ENCODE peak calls at places on chromosomes 11 and 22, in seven cellular contexts. I is SK-N-SH; Z is neuronal stem cell; Y is PC-9; D is thoracic aorta; P is CD8-positive, alpha-beta memory T cell; V is spleen. S is an unnamed sample.

GRCh38 chr22:44051961-44052360 is 27.9 kb downstream of the PARVB start:
- DNase-seq in I (no peak), Z (no peak), Y (no peak), D (no peak), P (no peak), V (no peak), S (no peak)

GRCh38 chr11:71158936-71159335 is 93.4 kb downstream of the SHANK2 start:
- DNase-seq in I (no peak), Z (no peak), Y (no peak), D (no peak), P (no peak), V (no peak), S (no peak)

GRCh38 chr11:61516675-61517516 is 8.3 kb downstream of the LRRC10B start:
- DNase-seq in I (peak), Z (peak), Y (no peak), D (no peak), P (peak), V (peak), S (no peak)

GRCh38 chr22:48900327-48900597 is 927.4 kb downstream of the BRD1 start:
- DNase-seq in I (no peak), Z (no peak), Y (no peak), D (no peak), P (no peak), V (no peak), S (no peak)

GRCh38 chr11:63951779-63952536 is 13.2 kb downstream of the NAA40 start:
- DNase-seq in I (no peak), Z (no peak), Y (no peak), D (no peak), P (peak), V (no peak), S (no peak)

GRCh38 chr11:125389339-125390166 is 106.5 kb downstream of the FEZ1 start:
- DNase-seq in I (no peak), Z (no peak), Y (no peak), D (no peak), P (no peak), V (peak), S (no peak)

GRCh38 chr11:27423125-27423524 is 49.5 kb downstream of the LGR4 start:
- DNase-seq in I (no peak), Z (no peak), Y (peak), D (no peak), P (no peak), V (no peak), S (no peak)

GRCh38 chr22:24107668-24108067 is 73.6 kb upstream of the SUSD2 start:
- DNase-seq in I (no peak), Z (no peak), Y (no peak), D (peak), P (no peak), V (no peak), S (peak)

GRCh38 chr22:27108425-27109114 is 451.2 kb downstream of the MIAT start:
- DNase-seq in I (peak), Z (no peak), Y (no peak), D (no peak), P (no peak), V (no peak), S (no peak)

GRCh38 chr11:102110761-102111010 is 439 bp downstream of the YAP1 start:
- DNase-seq in I (no peak), Z (peak), Y (no peak), D (no peak), P (no peak), V (peak), S (no peak)

GRCh38 chr11:111733009-111733408 is 33.2 kb downstream of the PPP2R1B start:
- DNase-seq in I (no peak), Z (no peak), Y (no peak), D (no peak), P (no peak), V (peak), S (no peak)

GRCh38 chr11:113138731-113139130 is 175.7 kb upstream of the TTC12 start:
- DNase-seq in I (no peak), Z (no peak), Y (no peak), D (no peak), P (no peak), V (no peak), S (no peak)

GRCh38 chr11:114738954-114739353 is 60.6 kb downstream of the NXPE2 start:
- DNase-seq in I (peak), Z (peak), Y (no peak), D (no peak), P (peak), V (no peak), S (no peak)

GRCh38 chr11:47714554-47715081 is 551 bp downstream of the AGBL2 start:
- DNase-seq in I (no peak), Z (peak), Y (no peak), D (no peak), P (no peak), V (peak), S (peak)

GRCh38 chr11:3684787-3685186 is 13.6 kb upstream of the CHRNA10 start:
- DNase-seq in I (no peak), Z (no peak), Y (no peak), D (no peak), P (no peak), V (no peak), S (no peak)

GRCh38 chr11:128409476-128409875 is 177.9 kb downstream of the ETS1 start:
- DNase-seq in I (no peak), Z (no peak), Y (peak), D (no peak), P (no peak), V (no peak), S (no peak)

GRCh38 chr11:111047376-111047775 is 198.1 kb upstream of the POU2AF2 start:
- DNase-seq in I (no peak), Z (peak), Y (no peak), D (no peak), P (no peak), V (no peak), S (no peak)

GRCh38 chr11:11612439-11612838 is 9.4 kb downstream of the GALNT18 start:
- DNase-seq in I (no peak), Z (no peak), Y (no peak), D (no peak), P (no peak), V (no peak), S (no peak)

GRCh38 chr11:96317985-96318384 is 25.0 kb downstream of the MAML2 start:
- DNase-seq in I (no peak), Z (no peak), Y (no peak), D (no peak), P (no peak), V (no peak), S (no peak)

GRCh38 chr11:77301510-77301909 is at the start of gene GDPD4:
- DNase-seq in I (no peak), Z (no peak), Y (no peak), D (no peak), P (no peak), V (no peak), S (no peak)

GRCh38 chr22:27409299-27409698 is 392.3 kb downstream of the MN1 start:
- DNase-seq in I (no peak), Z (no peak), Y (no peak), D (no peak), P (no peak), V (no peak), S (no peak)

GRCh38 chr11:7892751-7893356 is 38.2 kb downstream of the OR10A6 start:
- DNase-seq in I (peak), Z (peak), Y (peak), D (no peak), P (no peak), V (no peak), S (no peak)

GRCh38 chr11:65743928-65744698 is 23.5 kb upstream of the RNASEH2C start:
- DNase-seq in I (peak), Z (no peak), Y (peak), D (no peak), P (no peak), V (no peak), S (no peak)

GRCh38 chr11:47715082-47715669 is at the start of gene AGBL2:
- DNase-seq in I (peak), Z (peak), Y (peak), D (peak), P (peak), V (peak), S (peak)

GRCh38 chr11:85483861-85484260 is 143.3 kb downstream of the DLG2 start:
- DNase-seq in I (no peak), Z (peak), Y (no peak), D (no peak), P (no peak), V (no peak), S (no peak)

GRCh38 chr11:120517390-120518315 is 6.1 kb downstream of the GRIK4 start:
- DNase-seq in I (no peak), Z (no peak), Y (no peak), D (no peak), P (no peak), V (peak), S (no peak)

GRCh38 chr11:23866641-23867040 is 630.2 kb upstream of the LUZP2 start:
- DNase-seq in I (no peak), Z (no peak), Y (no peak), D (no peak), P (no peak), V (no peak), S (no peak)

GRCh38 chr11:63917685-63918523 is 940 bp upstream of the RCOR2 start:
- DNase-seq in I (peak), Z (peak), Y (peak), D (no peak), P (peak), V (no peak), S (no peak)

GRCh38 chr11:64299847-64300648 is at the start of gene CATSPERZ:
- DNase-seq in I (no peak), Z (no peak), Y (no peak), D (no peak), P (no peak), V (no peak), S (no peak)

GRCh38 chr11:67268036-67268683 is 1.9 kb downstream of the GRK2 start:
- DNase-seq in I (no peak), Z (no peak), Y (no peak), D (no peak), P (peak), V (peak), S (no peak)

GRCh38 chr11:111189466-111189865 is 56.1 kb upstream of the POU2AF2 start:
- DNase-seq in I (no peak), Z (no peak), Y (no peak), D (no peak), P (no peak), V (no peak), S (no peak)

GRCh38 chr11:68958211-68958610 is 22.6 kb downstream of the MRGPRD start:
- DNase-seq in I (peak), Z (no peak), Y (no peak), D (no peak), P (no peak), V (peak), S (no peak)

GRCh38 chr11:27358306-27358705 is 4.7 kb downstream of the CCDC34 start:
- DNase-seq in I (no peak), Z (no peak), Y (no peak), D (no peak), P (no peak), V (no peak), S (no peak)

GRCh38 chr11:67615455-67616430 is 9.0 kb downstream of the NDUFV1 start:
- DNase-seq in I (peak), Z (no peak), Y (peak), D (no peak), P (no peak), V (peak), S (no peak)

GRCh38 chr11:119363874-119364590 is 17.5 kb downstream of the USP2 start:
- DNase-seq in I (peak), Z (peak), Y (no peak), D (no peak), P (peak), V (peak), S (no peak)

GRCh38 chr11:79413258-79413657 is 27.6 kb downstream of the TENM4 start:
- DNase-seq in I (peak), Z (peak), Y (no peak), D (peak), P (no peak), V (no peak), S (peak)

GRCh38 chr11:18115360-18116127 is 9.7 kb upstream of the SAAL1 start:
- DNase-seq in I (peak), Z (peak), Y (peak), D (no peak), P (peak), V (no peak), S (peak)

DNA sequence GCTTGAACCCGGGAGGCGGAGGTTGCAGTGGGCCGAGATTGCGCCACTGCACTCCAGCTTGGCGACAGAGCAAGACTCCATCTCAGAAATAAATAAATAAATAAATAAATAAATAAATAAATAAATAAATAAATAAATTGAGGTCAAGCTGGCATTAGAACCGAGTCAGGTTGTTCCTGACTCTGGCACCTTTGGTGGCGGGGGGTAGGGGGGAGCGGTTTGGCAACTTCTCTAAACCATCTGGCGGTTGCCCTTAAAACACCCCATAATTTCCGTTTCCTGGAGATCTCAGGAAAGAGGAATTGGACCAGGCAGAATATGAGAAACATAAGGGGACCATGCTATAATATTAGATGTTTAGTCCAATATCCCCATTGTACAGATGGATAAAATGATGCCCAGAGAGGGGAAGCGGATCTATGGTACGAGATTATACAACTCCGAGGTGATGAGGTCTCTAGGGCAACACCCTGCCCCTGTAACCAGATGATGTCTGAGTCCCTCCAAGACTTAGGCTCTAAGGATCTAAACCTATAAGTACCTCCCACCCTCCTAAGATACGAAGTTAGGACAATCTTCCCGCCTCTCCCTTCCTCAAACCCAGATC is 773 bp downstream of the CLPB start:
- DNase-seq in I (no peak), Z (no peak), Y (no peak), D (no peak), P (no peak), V (no peak), S (no peak)
- H3K27ac ChIP-seq in I (no peak), Z (no peak), Y (peak), D (peak), P (peak), V (peak), S (peak)

GRCh38 chr22:46074771-46075551 is 75.4 kb upstream of the PPARA start:
- DNase-seq in I (no peak), Z (no peak), Y (no peak), D (no peak), P (peak), V (peak), S (no peak)
- H3K27ac ChIP-seq in I (peak), Z (no peak), Y (peak), D (peak), P (no peak), V (peak), S (peak)

GRCh38 chr11:133955945-133956421 is 785 bp downstream of the IGSF9B start:
- DNase-seq in I (peak), Z (no peak), Y (no peak), D (no peak), P (no peak), V (no peak), S (no peak)

GRCh38 chr11:133956650-133957633 is at the start of gene IGSF9B:
- DNase-seq in I (peak), Z (peak), Y (no peak), D (no peak), P (peak), V (peak), S (peak)

GRCh38 chr11:133953999-133954398 is 2.8 kb downstream of the IGSF9B start:
- DNase-seq in I (no peak), Z (no peak), Y (no peak), D (no peak), P (no peak), V (no peak), S (no peak)

GRCh38 chr11:133953571-133953970 is 3.2 kb downstream of the IGSF9B start:
- DNase-seq in I (no peak), Z (no peak), Y (no peak), D (no peak), P (no peak), V (no peak), S (no peak)

GRCh38 chr11:133955091-133955846 is 1.5 kb downstream of the IGSF9B start:
- DNase-seq in I (peak), Z (no peak), Y (no peak), D (peak), P (peak), V (no peak), S (no peak)
- H3K27ac ChIP-seq in I (no peak), Z (no peak), Y (no peak), D (peak), P (no peak), V (no peak), S (peak)

GRCh38 chr11:73851046-73851764 is 25.4 kb downstream of the COA4 start:
- DNase-seq in I (no peak), Z (no peak), Y (no peak), D (no peak), P (no peak), V (no peak), S (no peak)
- H3K27ac ChIP-seq in I (no peak), Z (no peak), Y (no peak), D (no peak), P (no peak), V (no peak), S (no peak)

GRCh38 chr11:12678991-12679390 is 4.8 kb downstream of the TEAD1 start:
- DNase-seq in I (no peak), Z (no peak), Y (no peak), D (no peak), P (no peak), V (no peak), S (no peak)

GRCh38 chr11:12681462-12681861 is 7.2 kb downstream of the TEAD1 start:
- DNase-seq in I (no peak), Z (no peak), Y (no peak), D (no peak), P (no peak), V (no peak), S (no peak)

GRCh38 chr11:12679471-12679870 is 5.2 kb downstream of the TEAD1 start:
- DNase-seq in I (no peak), Z (no peak), Y (no peak), D (no peak), P (no peak), V (no peak), S (no peak)

GRCh38 chr11:12680940-12681258 is 6.7 kb downstream of the TEAD1 start:
- DNase-seq in I (no peak), Z (no peak), Y (no peak), D (no peak), P (no peak), V (no peak), S (no peak)

GRCh38 chr11:12680246-12680939 is 6.2 kb downstream of the TEAD1 start:
- DNase-seq in I (peak), Z (peak), Y (peak), D (peak), P (no peak), V (no peak), S (peak)
- H3K27ac ChIP-seq in I (peak), Z (peak), Y (peak), D (peak), P (no peak), V (peak), S (peak)

GRCh38 chr11:75482310-75482606 is 43.5 kb downstream of the GDPD5 start:
- DNase-seq in I (no peak), Z (no peak), Y (no peak), D (no peak), P (no peak), V (no peak), S (no peak)

GRCh38 chr11:75481602-75482309 is 44.0 kb downstream of the GDPD5 start:
- DNase-seq in I (no peak), Z (no peak), Y (no peak), D (no peak), P (no peak), V (no peak), S (no peak)

GRCh38 chr11:75479598-75479986 is 46.1 kb downstream of the GDPD5 start:
- DNase-seq in I (no peak), Z (no peak), Y (no peak), D (no peak), P (no peak), V (no peak), S (no peak)

GRCh38 chr11:75480185-75480889 is 45.4 kb downstream of the GDPD5 start:
- DNase-seq in I (no peak), Z (no peak), Y (no peak), D (no peak), P (no peak), V (no peak), S (no peak)

GRCh38 chr11:75480890-75481190 is 44.9 kb downstream of the GDPD5 start:
- DNase-seq in I (no peak), Z (no peak), Y (no peak), D (no peak), P (no peak), V (no peak), S (no peak)
- H3K27ac ChIP-seq in I (no peak), Z (no peak), Y (no peak), D (no peak), P (peak), V (peak), S (no peak)

GRCh38 chr22:38246046-38246658 is 26.7 kb downstream of the TMEM184B start:
- DNase-seq in I (no peak), Z (no peak), Y (no peak), D (no peak), P (no peak), V (no peak), S (no peak)
- H3K27ac ChIP-seq in I (no peak), Z (no peak), Y (no peak), D (peak), P (no peak), V (no peak), S (peak)

GRCh38 chr11:130487390-130488186 is 39.1 kb downstream of the ADAMTS15 start:
- DNase-seq in I (no peak), Z (no peak), Y (no peak), D (no peak), P (no peak), V (no peak), S (peak)
- H3K27ac ChIP-seq in I (no peak), Z (no peak), Y (no peak), D (peak), P (no peak), V (no peak), S (peak)

S was measured in lung.